ENCODE peak calls at places on chromosomes 11 and 22, in eight cellular contexts. One of them, this sample, is unnamed.
A peak's percentile ranks its signal among the peaks of the same experiment; 100 is the strongest.

GRCh38 chr11:61697093-61697492 is 16.9 kb downstream of the DAGLA start:
- DNase-seq in SW480: peak; percentile 96
- DNase-seq in amygdala: no peak
- DNase-seq in WTC11: no peak
- DNase-seq in NCI-H2171: no peak
- DNase-seq in A549: no peak
- DNase-seq in pancreas: peak; percentile 77
- DNase-seq in cardiac fibroblast: no peak
- DNase-seq in this sample: no peak

GRCh38 chr11:17256512-17256911 is 20.0 kb upstream of the NUCB2 start:
- DNase-seq in SW480: peak; percentile 79
- DNase-seq in amygdala: no peak
- DNase-seq in WTC11: no peak
- DNase-seq in NCI-H2171: no peak
- DNase-seq in A549: no peak
- DNase-seq in pancreas: no peak
- DNase-seq in cardiac fibroblast: peak; percentile 98
- DNase-seq in this sample: no peak

GRCh38 chr11:23723861-23724260 is 773.0 kb upstream of the LUZP2 start:
- DNase-seq in SW480: no peak
- DNase-seq in amygdala: no peak
- DNase-seq in WTC11: no peak
- DNase-seq in NCI-H2171: no peak
- DNase-seq in A549: no peak
- DNase-seq in pancreas: no peak
- DNase-seq in cardiac fibroblast: no peak
- DNase-seq in this sample: no peak

GRCh38 chr22:23364389-23364788 is 184.1 kb downstream of the BCR start:
- DNase-seq in SW480: no peak
- DNase-seq in amygdala: no peak
- DNase-seq in WTC11: no peak
- DNase-seq in NCI-H2171: no peak
- DNase-seq in A549: no peak
- DNase-seq in pancreas: no peak
- DNase-seq in cardiac fibroblast: no peak
- DNase-seq in this sample: no peak

GRCh38 chr11:110148775-110149744 is 55.9 kb downstream of the ZC3H12C start:
- DNase-seq in SW480: peak; percentile 5
- DNase-seq in amygdala: no peak
- DNase-seq in WTC11: no peak
- DNase-seq in NCI-H2171: no peak
- DNase-seq in A549: peak; percentile 34
- DNase-seq in pancreas: no peak
- DNase-seq in cardiac fibroblast: peak; percentile 89
- DNase-seq in this sample: peak; percentile 24

GRCh38 chr22:25656724-25657123 is 85.3 kb upstream of the MYO18B start:
- DNase-seq in SW480: no peak
- DNase-seq in amygdala: no peak
- DNase-seq in WTC11: no peak
- DNase-seq in NCI-H2171: no peak
- DNase-seq in A549: no peak
- DNase-seq in pancreas: no peak
- DNase-seq in cardiac fibroblast: no peak
- DNase-seq in this sample: no peak

GRCh38 chr11:61131586-61131985 is 29.3 kb downstream of the CD5 start:
- DNase-seq in SW480: no peak
- DNase-seq in amygdala: no peak
- DNase-seq in WTC11: no peak
- DNase-seq in NCI-H2171: no peak
- DNase-seq in A549: no peak
- DNase-seq in pancreas: no peak
- DNase-seq in cardiac fibroblast: no peak
- DNase-seq in this sample: no peak

GRCh38 chr11:20050551-20051333 is 109.5 kb downstream of the DBX1 start:
- DNase-seq in SW480: no peak
- DNase-seq in amygdala: no peak
- DNase-seq in WTC11: peak; percentile 24
- DNase-seq in NCI-H2171: no peak
- DNase-seq in A549: no peak
- DNase-seq in pancreas: no peak
- DNase-seq in cardiac fibroblast: peak; percentile 25
- DNase-seq in this sample: no peak

GRCh38 chr11:131041331-131042040 is 125.2 kb upstream of the SNX19 start:
- DNase-seq in SW480: no peak
- DNase-seq in amygdala: no peak
- DNase-seq in WTC11: no peak
- DNase-seq in NCI-H2171: no peak
- DNase-seq in A549: no peak
- DNase-seq in pancreas: no peak
- DNase-seq in cardiac fibroblast: no peak
- DNase-seq in this sample: no peak

GRCh38 chr11:17432041-17432440 is 43.6 kb upstream of the KCNJ11 start:
- DNase-seq in SW480: no peak
- DNase-seq in amygdala: no peak
- DNase-seq in WTC11: no peak
- DNase-seq in NCI-H2171: peak; percentile 9
- DNase-seq in A549: no peak
- DNase-seq in pancreas: no peak
- DNase-seq in cardiac fibroblast: no peak
- DNase-seq in this sample: no peak

GRCh38 chr22:24379536-24379935 is 47.9 kb upstream of the ADORA2A start:
- DNase-seq in SW480: no peak
- DNase-seq in amygdala: no peak
- DNase-seq in WTC11: no peak
- DNase-seq in NCI-H2171: no peak
- DNase-seq in A549: no peak
- DNase-seq in pancreas: no peak
- DNase-seq in cardiac fibroblast: no peak
- DNase-seq in this sample: no peak

GRCh38 chr11:79094601-79095000 is 346.2 kb downstream of the TENM4 start:
- DNase-seq in SW480: no peak
- DNase-seq in amygdala: no peak
- DNase-seq in WTC11: no peak
- DNase-seq in NCI-H2171: no peak
- DNase-seq in A549: no peak
- DNase-seq in pancreas: no peak
- DNase-seq in cardiac fibroblast: no peak
- DNase-seq in this sample: no peak

GRCh38 chr22:49330421-49331222 is 497.1 kb downstream of the BRD1 start:
- DNase-seq in SW480: no peak
- DNase-seq in amygdala: no peak
- DNase-seq in WTC11: no peak
- DNase-seq in NCI-H2171: no peak
- DNase-seq in A549: no peak
- DNase-seq in pancreas: no peak
- DNase-seq in cardiac fibroblast: no peak
- DNase-seq in this sample: no peak

GRCh38 chr22:38070250-38070921 is 13.2 kb downstream of the PICK1 start:
- DNase-seq in SW480: no peak
- DNase-seq in amygdala: no peak
- DNase-seq in WTC11: no peak
- DNase-seq in NCI-H2171: no peak
- DNase-seq in A549: no peak
- DNase-seq in pancreas: no peak
- DNase-seq in cardiac fibroblast: no peak
- DNase-seq in this sample: no peak

GRCh38 chr22:18065256-18065655 is 12.5 kb upstream of the PEX26 start:
- DNase-seq in SW480: no peak
- DNase-seq in amygdala: no peak
- DNase-seq in WTC11: peak; percentile 55
- DNase-seq in NCI-H2171: no peak
- DNase-seq in A549: no peak
- DNase-seq in pancreas: no peak
- DNase-seq in cardiac fibroblast: no peak
- DNase-seq in this sample: no peak

GRCh38 chr11:11318961-11319360 is 34.1 kb downstream of the CSNK2A3 start:
- DNase-seq in SW480: no peak
- DNase-seq in amygdala: no peak
- DNase-seq in WTC11: no peak
- DNase-seq in NCI-H2171: no peak
- DNase-seq in A549: no peak
- DNase-seq in pancreas: no peak
- DNase-seq in cardiac fibroblast: no peak
- DNase-seq in this sample: no peak

GRCh38 chr11:15933896-15934625 is 422.3 kb downstream of the SOX6 start:
- DNase-seq in SW480: no peak
- DNase-seq in amygdala: no peak
- DNase-seq in WTC11: no peak
- DNase-seq in NCI-H2171: no peak
- DNase-seq in A549: no peak
- DNase-seq in pancreas: no peak
- DNase-seq in cardiac fibroblast: no peak
- DNase-seq in this sample: no peak

GRCh38 chr22:24386814-24387550 is 40.4 kb upstream of the ADORA2A start:
- DNase-seq in SW480: no peak
- DNase-seq in amygdala: no peak
- DNase-seq in WTC11: no peak
- DNase-seq in NCI-H2171: no peak
- DNase-seq in A549: no peak
- DNase-seq in pancreas: no peak
- DNase-seq in cardiac fibroblast: peak; percentile 46
- DNase-seq in this sample: no peak

GRCh38 chr11:19980388-19980787 is 179.9 kb downstream of the DBX1 start:
- DNase-seq in SW480: no peak
- DNase-seq in amygdala: no peak
- DNase-seq in WTC11: no peak
- DNase-seq in NCI-H2171: no peak
- DNase-seq in A549: no peak
- DNase-seq in pancreas: no peak
- DNase-seq in cardiac fibroblast: peak; percentile 16
- DNase-seq in this sample: no peak

GRCh38 chr22:23219787-23220484 is 39.6 kb downstream of the BCR start:
- DNase-seq in SW480: no peak
- DNase-seq in amygdala: no peak
- DNase-seq in WTC11: no peak
- DNase-seq in NCI-H2171: peak; percentile 64
- DNase-seq in A549: no peak
- DNase-seq in pancreas: no peak
- DNase-seq in cardiac fibroblast: peak; percentile 26
- DNase-seq in this sample: no peak

GRCh38 chr11:69075421-69076128 is 26.8 kb downstream of the TPCN2 start:
- DNase-seq in SW480: peak; percentile 97
- DNase-seq in amygdala: peak; percentile 68
- DNase-seq in WTC11: no peak
- DNase-seq in NCI-H2171: no peak
- DNase-seq in A549: no peak
- DNase-seq in pancreas: no peak
- DNase-seq in cardiac fibroblast: peak; percentile 96
- DNase-seq in this sample: peak; percentile 61

GRCh38 chr11:63448646-63449045 is 42.3 kb downstream of the PLAAT5 start:
- DNase-seq in SW480: no peak
- DNase-seq in amygdala: no peak
- DNase-seq in WTC11: no peak
- DNase-seq in NCI-H2171: no peak
- DNase-seq in A549: no peak
- DNase-seq in pancreas: no peak
- DNase-seq in cardiac fibroblast: no peak
- DNase-seq in this sample: no peak

GRCh38 chr22:20283674-20284066 is 15.6 kb upstream of the RTN4R start:
- DNase-seq in SW480: no peak
- DNase-seq in amygdala: no peak
- DNase-seq in WTC11: no peak
- DNase-seq in NCI-H2171: no peak
- DNase-seq in A549: no peak
- DNase-seq in pancreas: no peak
- DNase-seq in cardiac fibroblast: no peak
- DNase-seq in this sample: peak; percentile 27

GRCh38 chr22:39439170-39439569 is 17.6 kb upstream of the MGAT3 start:
- DNase-seq in SW480: peak; percentile 25
- DNase-seq in amygdala: no peak
- DNase-seq in WTC11: no peak
- DNase-seq in NCI-H2171: no peak
- DNase-seq in A549: no peak
- DNase-seq in pancreas: no peak
- DNase-seq in cardiac fibroblast: peak; percentile 70
- DNase-seq in this sample: no peak

GRCh38 chr11:123382555-123383074 is 47.5 kb upstream of the GRAMD1B start:
- DNase-seq in SW480: no peak
- DNase-seq in amygdala: no peak
- DNase-seq in WTC11: no peak
- DNase-seq in NCI-H2171: no peak
- DNase-seq in A549: no peak
- DNase-seq in pancreas: no peak
- DNase-seq in cardiac fibroblast: no peak
- DNase-seq in this sample: no peak

GRCh38 chr11:70020336-70021214 is 57.5 kb upstream of the ANO1 start:
- DNase-seq in SW480: no peak
- DNase-seq in amygdala: no peak
- DNase-seq in WTC11: no peak
- DNase-seq in NCI-H2171: no peak
- DNase-seq in A549: no peak
- DNase-seq in pancreas: no peak
- DNase-seq in cardiac fibroblast: no peak
- DNase-seq in this sample: no peak

GRCh38 chr11:8369592-8370205 is 106.0 kb upstream of the LMO1 start:
- DNase-seq in SW480: no peak
- DNase-seq in amygdala: no peak
- DNase-seq in WTC11: no peak
- DNase-seq in NCI-H2171: no peak
- DNase-seq in A549: no peak
- DNase-seq in pancreas: no peak
- DNase-seq in cardiac fibroblast: no peak
- DNase-seq in this sample: no peak

GRCh38 chr11:129192150-129192549 is at the start of gene ARHGAP32:
- DNase-seq in SW480: no peak
- DNase-seq in amygdala: no peak
- DNase-seq in WTC11: no peak
- DNase-seq in NCI-H2171: no peak
- DNase-seq in A549: no peak
- DNase-seq in pancreas: no peak
- DNase-seq in cardiac fibroblast: no peak
- DNase-seq in this sample: no peak

GRCh38 chr22:42519544-42520237 is at the start of gene RRP7A:
- DNase-seq in SW480: peak; percentile 47
- DNase-seq in amygdala: peak; percentile 84
- DNase-seq in WTC11: peak; percentile 83
- DNase-seq in NCI-H2171: peak; percentile 81
- DNase-seq in A549: peak; percentile 67
- DNase-seq in pancreas: peak; percentile 77
- DNase-seq in cardiac fibroblast: peak; percentile 77
- DNase-seq in this sample: peak; percentile 69

GRCh38 chr11:33266418-33267215 is 9.4 kb downstream of the HIPK3 start:
- DNase-seq in SW480: no peak
- DNase-seq in amygdala: no peak
- DNase-seq in WTC11: no peak
- DNase-seq in NCI-H2171: no peak
- DNase-seq in A549: no peak
- DNase-seq in pancreas: no peak
- DNase-seq in cardiac fibroblast: peak; percentile 91
- DNase-seq in this sample: no peak

GRCh38 chr11:61756452-61757212 is 4.2 kb downstream of the MYRF start:
- DNase-seq in SW480: peak; percentile 94
- DNase-seq in amygdala: peak; percentile 26
- DNase-seq in WTC11: no peak
- DNase-seq in NCI-H2171: no peak
- DNase-seq in A549: peak; percentile 94
- DNase-seq in pancreas: peak; percentile 93
- DNase-seq in cardiac fibroblast: peak; percentile 46
- DNase-seq in this sample: no peak

GRCh38 chr22:50179937-50180726 is 5.6 kb upstream of the TRABD start:
- DNase-seq in SW480: no peak
- DNase-seq in amygdala: no peak
- DNase-seq in WTC11: no peak
- DNase-seq in NCI-H2171: no peak
- DNase-seq in A549: no peak
- DNase-seq in pancreas: no peak
- DNase-seq in cardiac fibroblast: no peak
- DNase-seq in this sample: no peak

GRCh38 chr11:110095554-110095953 is 2.4 kb downstream of the ZC3H12C start:
- DNase-seq in SW480: no peak
- DNase-seq in amygdala: no peak
- DNase-seq in WTC11: no peak
- DNase-seq in NCI-H2171: no peak
- DNase-seq in A549: no peak
- DNase-seq in pancreas: no peak
- DNase-seq in cardiac fibroblast: peak; percentile 43
- DNase-seq in this sample: no peak

GRCh38 chr11:47289856-47290255 is 19.9 kb downstream of the MADD start:
- DNase-seq in SW480: no peak
- DNase-seq in amygdala: no peak
- DNase-seq in WTC11: no peak
- DNase-seq in NCI-H2171: no peak
- DNase-seq in A549: no peak
- DNase-seq in pancreas: no peak
- DNase-seq in cardiac fibroblast: no peak
- DNase-seq in this sample: no peak

This sample was measured in anterior cingulate cortex.